ENCODE peak calls at places on chromosomes 12 and 14, in six cellular contexts. One of them, this sample, is unnamed.

GRCh38 chr14:100556936-100557505 is 30.2 kb downstream of the BEGAIN start:
- DNase-seq in heart left ventricle: no peak
- DNase-seq in stomach: no peak
- DNase-seq in HepG2: no peak
- DNase-seq in right lobe of liver: no peak
- DNase-seq in tibial artery: no peak
- DNase-seq in this sample: no peak

GRCh38 chr12:90940872-90941499 is 14.0 kb downstream of the CCER1 start:
- DNase-seq in heart left ventricle: no peak
- DNase-seq in stomach: no peak
- DNase-seq in HepG2: peak; percentile 28
- DNase-seq in right lobe of liver: no peak
- DNase-seq in tibial artery: no peak
- DNase-seq in this sample: no peak

GRCh38 chr14:45112886-45113772 is 21.2 kb downstream of the FKBP3 start:
- DNase-seq in heart left ventricle: no peak
- DNase-seq in stomach: no peak
- DNase-seq in HepG2: peak; percentile 53
- DNase-seq in right lobe of liver: no peak
- DNase-seq in tibial artery: no peak
- DNase-seq in this sample: no peak

GRCh38 chr12:49900371-49900770 is 3.3 kb downstream of the FAIM2 start:
- DNase-seq in heart left ventricle: no peak
- DNase-seq in stomach: no peak
- DNase-seq in HepG2: no peak
- DNase-seq in right lobe of liver: no peak
- DNase-seq in tibial artery: no peak
- DNase-seq in this sample: no peak

GRCh38 chr12:98796745-98797144 is 151.7 kb downstream of the APAF1 start:
- DNase-seq in heart left ventricle: no peak
- DNase-seq in stomach: no peak
- DNase-seq in HepG2: no peak
- DNase-seq in right lobe of liver: no peak
- DNase-seq in tibial artery: no peak
- DNase-seq in this sample: no peak

GRCh38 chr12:5973461-5974115 is 28.5 kb upstream of the ANO2 start:
- DNase-seq in heart left ventricle: no peak
- DNase-seq in stomach: no peak
- DNase-seq in HepG2: no peak
- DNase-seq in right lobe of liver: no peak
- DNase-seq in tibial artery: no peak
- DNase-seq in this sample: no peak

GRCh38 chr14:69880051-69880487 is 853 bp downstream of the SMOC1 start:
- DNase-seq in heart left ventricle: no peak
- DNase-seq in stomach: no peak
- DNase-seq in HepG2: peak; percentile 46
- DNase-seq in right lobe of liver: peak; percentile 73
- DNase-seq in tibial artery: no peak
- DNase-seq in this sample: no peak

GRCh38 chr12:52010152-52010622 is 3.4 kb downstream of the TAMALIN start:
- DNase-seq in heart left ventricle: peak; percentile 89
- DNase-seq in stomach: peak; percentile 38
- DNase-seq in HepG2: peak; percentile 72
- DNase-seq in right lobe of liver: no peak
- DNase-seq in tibial artery: peak; percentile 85
- DNase-seq in this sample: no peak

GRCh38 chr12:107302649-107303386 is 209.5 kb upstream of the CRY1 start:
- DNase-seq in heart left ventricle: no peak
- DNase-seq in stomach: no peak
- DNase-seq in HepG2: no peak
- DNase-seq in right lobe of liver: no peak
- DNase-seq in tibial artery: no peak
- DNase-seq in this sample: no peak

GRCh38 chr12:6097384-6097783 is 27.1 kb downstream of the VWF start:
- DNase-seq in heart left ventricle: no peak
- DNase-seq in stomach: no peak
- DNase-seq in HepG2: no peak
- DNase-seq in right lobe of liver: no peak
- DNase-seq in tibial artery: no peak
- DNase-seq in this sample: no peak

GRCh38 chr12:55060470-55060869 is 40.7 kb downstream of the NEUROD4 start:
- DNase-seq in heart left ventricle: no peak
- DNase-seq in stomach: no peak
- DNase-seq in HepG2: no peak
- DNase-seq in right lobe of liver: no peak
- DNase-seq in tibial artery: no peak
- DNase-seq in this sample: no peak

GRCh38 chr12:92759634-92760268 is 57.0 kb downstream of the PLEKHG7 start:
- DNase-seq in heart left ventricle: no peak
- DNase-seq in stomach: no peak
- DNase-seq in HepG2: no peak
- DNase-seq in right lobe of liver: no peak
- DNase-seq in tibial artery: no peak
- DNase-seq in this sample: no peak

GRCh38 chr12:111846016-111846415 is 4.0 kb downstream of the MAPKAPK5 start:
- DNase-seq in heart left ventricle: no peak
- DNase-seq in stomach: no peak
- DNase-seq in HepG2: no peak
- DNase-seq in right lobe of liver: no peak
- DNase-seq in tibial artery: no peak
- DNase-seq in this sample: no peak

GRCh38 chr12:107607464-107608392 is 77.9 kb upstream of the PWP1 start:
- DNase-seq in heart left ventricle: peak; percentile 82
- DNase-seq in stomach: peak; percentile 80
- DNase-seq in HepG2: peak; percentile 64
- DNase-seq in right lobe of liver: peak; percentile 83
- DNase-seq in tibial artery: peak; percentile 64
- DNase-seq in this sample: peak; percentile 74

GRCh38 chr14:50319293-50319692 is 7.2 kb downstream of the DMAC2L start:
- DNase-seq in heart left ventricle: no peak
- DNase-seq in stomach: no peak
- DNase-seq in HepG2: no peak
- DNase-seq in right lobe of liver: no peak
- DNase-seq in tibial artery: no peak
- DNase-seq in this sample: no peak

GRCh38 chr14:103623883-103624482 is 5.0 kb upstream of the KLC1 start:
- DNase-seq in heart left ventricle: peak; percentile 60
- DNase-seq in stomach: peak; percentile 51
- DNase-seq in HepG2: no peak
- DNase-seq in right lobe of liver: no peak
- DNase-seq in tibial artery: no peak
- DNase-seq in this sample: no peak

GRCh38 chr12:57619434-57620244 is 8.4 kb downstream of the ARHGEF25 start:
- DNase-seq in heart left ventricle: peak; percentile 52
- DNase-seq in stomach: peak; percentile 57
- DNase-seq in HepG2: no peak
- DNase-seq in right lobe of liver: no peak
- DNase-seq in tibial artery: no peak
- DNase-seq in this sample: no peak

GRCh38 chr12:25591132-25591531 is 38.0 kb upstream of the LMNTD1 start:
- DNase-seq in heart left ventricle: no peak
- DNase-seq in stomach: no peak
- DNase-seq in HepG2: no peak
- DNase-seq in right lobe of liver: no peak
- DNase-seq in tibial artery: no peak
- DNase-seq in this sample: no peak

GRCh38 chr12:128798543-128799341 is 25.0 kb downstream of the SLC15A4 start:
- DNase-seq in heart left ventricle: no peak
- DNase-seq in stomach: no peak
- DNase-seq in HepG2: no peak
- DNase-seq in right lobe of liver: no peak
- DNase-seq in tibial artery: no peak
- DNase-seq in this sample: no peak

GRCh38 chr12:89311703-89312293 is 40.5 kb downstream of the DUSP6 start:
- DNase-seq in heart left ventricle: no peak
- DNase-seq in stomach: no peak
- DNase-seq in HepG2: no peak
- DNase-seq in right lobe of liver: no peak
- DNase-seq in tibial artery: no peak
- DNase-seq in this sample: no peak

GRCh38 chr12:65891987-65892481 is 67.8 kb downstream of the HMGA2 start:
- DNase-seq in heart left ventricle: peak; percentile 84
- DNase-seq in stomach: peak; percentile 55
- DNase-seq in HepG2: no peak
- DNase-seq in right lobe of liver: no peak
- DNase-seq in tibial artery: peak; percentile 89
- DNase-seq in this sample: peak; percentile 88

GRCh38 chr12:70427611-70428010 is 61.5 kb downstream of the KCNMB4 start:
- DNase-seq in heart left ventricle: no peak
- DNase-seq in stomach: no peak
- DNase-seq in HepG2: no peak
- DNase-seq in right lobe of liver: no peak
- DNase-seq in tibial artery: no peak
- DNase-seq in this sample: no peak

GRCh38 chr12:122894173-122895121 is 1.5 kb downstream of the VPS37B start:
- DNase-seq in heart left ventricle: no peak
- DNase-seq in stomach: peak; percentile 89
- DNase-seq in HepG2: no peak
- DNase-seq in right lobe of liver: no peak
- DNase-seq in tibial artery: no peak
- DNase-seq in this sample: no peak

GRCh38 chr14:58755026-58755929 is 117.5 kb downstream of the DACT1 start:
- DNase-seq in heart left ventricle: no peak
- DNase-seq in stomach: no peak
- DNase-seq in HepG2: no peak
- DNase-seq in right lobe of liver: no peak
- DNase-seq in tibial artery: no peak
- DNase-seq in this sample: peak; percentile 25

GRCh38 chr12:31031951-31032335 is 41.7 kb upstream of the DDX11 start:
- DNase-seq in heart left ventricle: no peak
- DNase-seq in stomach: no peak
- DNase-seq in HepG2: no peak
- DNase-seq in right lobe of liver: no peak
- DNase-seq in tibial artery: no peak
- DNase-seq in this sample: no peak
- H3K27ac ChIP-seq in heart left ventricle: no peak overlapping the region
- H3K27ac ChIP-seq in stomach: no peak overlapping the region
- H3K27ac ChIP-seq in HepG2: no peak overlapping the region
- H3K27ac ChIP-seq in right lobe of liver: no peak overlapping the region
- H3K27ac ChIP-seq in tibial artery: no peak overlapping the region
- H3K27ac ChIP-seq in this sample: no peak overlapping the region

GRCh38 chr14:65230287-65230728 is 128.0 kb upstream of the MAX start:
- DNase-seq in heart left ventricle: peak; percentile 55
- DNase-seq in stomach: peak; percentile 83
- DNase-seq in HepG2: peak; percentile 96
- DNase-seq in right lobe of liver: no peak
- DNase-seq in tibial artery: no peak
- DNase-seq in this sample: peak; percentile 40

GRCh38 chr14:65228956-65229355 is 126.6 kb upstream of the MAX start:
- DNase-seq in heart left ventricle: no peak
- DNase-seq in stomach: no peak
- DNase-seq in HepG2: no peak
- DNase-seq in right lobe of liver: no peak
- DNase-seq in tibial artery: no peak
- DNase-seq in this sample: no peak

GRCh38 chr14:65228436-65228835 is 126.1 kb upstream of the MAX start:
- DNase-seq in heart left ventricle: no peak
- DNase-seq in stomach: no peak
- DNase-seq in HepG2: no peak
- DNase-seq in right lobe of liver: no peak
- DNase-seq in tibial artery: no peak
- DNase-seq in this sample: no peak

GRCh38 chr14:65231286-65231980 is 129.1 kb upstream of the MAX start:
- DNase-seq in heart left ventricle: no peak
- DNase-seq in stomach: no peak
- DNase-seq in HepG2: peak; percentile 76
- DNase-seq in right lobe of liver: no peak
- DNase-seq in tibial artery: no peak
- DNase-seq in this sample: peak; percentile 29

GRCh38 chr14:65229431-65230286 is 127.3 kb upstream of the MAX start:
- DNase-seq in heart left ventricle: peak; percentile 53
- DNase-seq in stomach: peak; percentile 51
- DNase-seq in HepG2: peak; percentile 72
- DNase-seq in right lobe of liver: peak; percentile 53
- DNase-seq in tibial artery: no peak
- DNase-seq in this sample: peak; percentile 17
- TF ChIP-seq CTCF in heart left ventricle: no peak
- TF ChIP-seq CTCF in stomach: no peak
- TF ChIP-seq CTCF in HepG2: peak; percentile 11
- TF ChIP-seq CTCF in right lobe of liver: no peak
- TF ChIP-seq CTCF in tibial artery: no peak
- TF ChIP-seq CTCF in this sample: no peak

GRCh38 chr12:120260607-120261006 is 4.9 kb downstream of the PXN start:
- DNase-seq in heart left ventricle: no peak
- DNase-seq in stomach: no peak
- DNase-seq in HepG2: no peak
- DNase-seq in right lobe of liver: no peak
- DNase-seq in tibial artery: no peak
- DNase-seq in this sample: no peak

GRCh38 chr12:120259418-120260202 is 5.9 kb downstream of the PXN start:
- DNase-seq in heart left ventricle: peak; percentile 58
- DNase-seq in stomach: no peak
- DNase-seq in HepG2: no peak
- DNase-seq in right lobe of liver: no peak
- DNase-seq in tibial artery: peak; percentile 77
- DNase-seq in this sample: no peak

GRCh38 chr12:120258323-120258896 is 7.1 kb downstream of the PXN start:
- DNase-seq in heart left ventricle: no peak
- DNase-seq in stomach: no peak
- DNase-seq in HepG2: peak; percentile 61
- DNase-seq in right lobe of liver: no peak
- DNase-seq in tibial artery: no peak
- DNase-seq in this sample: no peak

GRCh38 chr12:120254809-120255208 is 10.7 kb downstream of the PXN start:
- DNase-seq in heart left ventricle: no peak
- DNase-seq in stomach: no peak
- DNase-seq in HepG2: no peak
- DNase-seq in right lobe of liver: no peak
- DNase-seq in tibial artery: no peak
- DNase-seq in this sample: no peak

GRCh38 chr12:120257041-120257821 is 8.3 kb downstream of the PXN start:
- DNase-seq in heart left ventricle: peak; percentile 85
- DNase-seq in stomach: peak; percentile 42
- DNase-seq in HepG2: no peak
- DNase-seq in right lobe of liver: no peak
- DNase-seq in tibial artery: peak; percentile 67
- DNase-seq in this sample: peak; percentile 49
- H3K4me3 ChIP-seq in heart left ventricle: peak overlapping the region; percentile 20
- H3K4me3 ChIP-seq in stomach: no peak overlapping the region
- H3K4me3 ChIP-seq in HepG2: no peak overlapping the region
- H3K4me3 ChIP-seq in right lobe of liver: no peak overlapping the region
- H3K4me3 ChIP-seq in tibial artery: no peak overlapping the region
- H3K4me3 ChIP-seq in this sample: no peak overlapping the region

DNA sequence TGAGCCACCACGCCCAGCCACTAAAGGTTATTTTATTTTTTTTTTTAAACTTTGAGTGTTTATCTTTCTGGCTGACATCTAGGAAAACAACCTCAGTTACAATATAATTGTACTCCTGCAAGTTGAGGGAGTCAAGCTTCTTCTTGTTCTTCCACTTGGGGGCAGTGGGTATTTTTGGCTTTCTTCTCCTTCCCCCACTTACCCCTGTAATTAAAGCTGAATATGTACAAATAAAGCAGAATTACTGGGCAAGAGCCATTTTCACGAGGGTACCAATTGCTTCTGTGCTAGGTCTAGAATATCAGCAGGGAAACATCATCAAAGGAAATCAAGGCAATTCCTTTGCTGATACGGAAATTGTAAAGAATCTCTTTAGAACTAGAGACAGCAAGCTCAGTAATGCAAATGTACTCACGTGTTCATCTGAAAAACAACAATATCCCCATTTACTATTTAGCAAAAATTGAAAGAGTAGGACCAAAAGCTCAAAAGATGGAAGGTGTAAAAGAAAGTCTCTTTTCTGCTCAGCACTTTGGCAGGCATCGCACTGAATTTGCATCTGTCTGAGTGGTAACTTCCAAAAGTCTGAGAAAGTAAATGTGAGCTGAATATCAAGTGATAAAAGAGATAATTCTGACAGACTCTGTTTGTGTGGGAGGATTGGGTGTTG is 72.8 kb downstream of the TAOK3 start:
- DNase-seq in heart left ventricle: no peak
- DNase-seq in stomach: no peak
- DNase-seq in HepG2: no peak
- DNase-seq in right lobe of liver: no peak
- DNase-seq in tibial artery: no peak
- DNase-seq in this sample: no peak
- H3K27ac ChIP-seq in heart left ventricle: no peak overlapping the region
- H3K27ac ChIP-seq in stomach: no peak overlapping the region
- H3K27ac ChIP-seq in HepG2: no peak overlapping the region
- H3K27ac ChIP-seq in right lobe of liver: no peak overlapping the region
- H3K27ac ChIP-seq in tibial artery: no peak overlapping the region
- H3K27ac ChIP-seq in this sample: no peak overlapping the region